ENCODE peak calls at places on chromosome 5, in eight cellular contexts. C, L, Z, O, B, F, N and G are unnamed samples.

GRCh38 chr5:137615171-137615775 is 116.1 kb upstream of the SPOCK1 start:
- DNase-seq in L (no peak), B (no peak), F (no peak), C (no peak), Z (no peak), O (no peak), N (no peak), G (no peak)

GRCh38 chr5:156332245-156332644 is 5.3 kb downstream of the SGCD start:
- DNase-seq in L (no peak), B (no peak), F (no peak), N (no peak), C (no peak), O (no peak), Z (no peak), G (no peak)

GRCh38 chr5:170746081-170746951 is 37.2 kb upstream of the GABRP start:
- DNase-seq in F (no peak), O (no peak), L (no peak), N (no peak), Z (no peak), C (no peak), B (no peak), G (peak; percentile 51)

GRCh38 chr5:135344351-135344750 is 54.7 kb downstream of the MACROH2A1 start:
- DNase-seq in Z (no peak), N (no peak), O (no peak), F (no peak), C (no peak), B (no peak), L (no peak), G (no peak)

GRCh38 chr5:138274189-138274853 is at the start of gene GFRA3:
- DNase-seq in C (no peak), B (peak; percentile 55), Z (no peak), L (no peak), N (no peak), F (peak; percentile 20), O (no peak), G (no peak)

GRCh38 chr5:33679791-33680190 is 212.0 kb downstream of the ADAMTS12 start:
- DNase-seq in C (no peak), Z (no peak), B (no peak), F (no peak), N (no peak), O (no peak), L (no peak), G (no peak)

GRCh38 chr5:78706825-78707224 is 58.3 kb upstream of the LHFPL2 start:
- DNase-seq in O (no peak), C (no peak), F (no peak), L (no peak), N (no peak), B (no peak), Z (no peak), G (no peak)

GRCh38 chr5:125023673-125024072 is 277.2 kb upstream of the ZNF608 start:
- DNase-seq in L (no peak), Z (no peak), O (peak; percentile 74), B (no peak), C (no peak), N (no peak), F (no peak), G (no peak)

GRCh38 chr5:169577966-169578365 is 5.6 kb upstream of the SPDL1 start:
- DNase-seq in Z (no peak), C (no peak), N (no peak), B (peak; percentile 17), F (no peak), L (no peak), O (peak; percentile 54), G (no peak)

GRCh38 chr5:137365126-137365865 is 133.8 kb downstream of the SPOCK1 start:
- DNase-seq in B (no peak), N (no peak), Z (no peak), C (no peak), L (no peak), F (no peak), O (no peak), G (no peak)

GRCh38 chr5:83921794-83922193 is 201.1 kb upstream of the HAPLN1 start:
- DNase-seq in N (no peak), L (no peak), F (no peak), B (no peak), O (no peak), C (no peak), Z (no peak), G (no peak)

GRCh38 chr5:112548246-112548982 is 129.3 kb upstream of the EPB41L4A start:
- DNase-seq in B (peak; percentile 31), Z (no peak), L (no peak), O (peak; percentile 54), C (no peak), F (no peak), N (no peak), G (no peak)
- H3K4me3 ChIP-seq in B (no peak overlapping the region), Z (no peak overlapping the region), L (no peak overlapping the region), O (no peak overlapping the region), C (no peak overlapping the region), F (no peak overlapping the region), N (no peak overlapping the region), G (no peak overlapping the region)

DNA sequence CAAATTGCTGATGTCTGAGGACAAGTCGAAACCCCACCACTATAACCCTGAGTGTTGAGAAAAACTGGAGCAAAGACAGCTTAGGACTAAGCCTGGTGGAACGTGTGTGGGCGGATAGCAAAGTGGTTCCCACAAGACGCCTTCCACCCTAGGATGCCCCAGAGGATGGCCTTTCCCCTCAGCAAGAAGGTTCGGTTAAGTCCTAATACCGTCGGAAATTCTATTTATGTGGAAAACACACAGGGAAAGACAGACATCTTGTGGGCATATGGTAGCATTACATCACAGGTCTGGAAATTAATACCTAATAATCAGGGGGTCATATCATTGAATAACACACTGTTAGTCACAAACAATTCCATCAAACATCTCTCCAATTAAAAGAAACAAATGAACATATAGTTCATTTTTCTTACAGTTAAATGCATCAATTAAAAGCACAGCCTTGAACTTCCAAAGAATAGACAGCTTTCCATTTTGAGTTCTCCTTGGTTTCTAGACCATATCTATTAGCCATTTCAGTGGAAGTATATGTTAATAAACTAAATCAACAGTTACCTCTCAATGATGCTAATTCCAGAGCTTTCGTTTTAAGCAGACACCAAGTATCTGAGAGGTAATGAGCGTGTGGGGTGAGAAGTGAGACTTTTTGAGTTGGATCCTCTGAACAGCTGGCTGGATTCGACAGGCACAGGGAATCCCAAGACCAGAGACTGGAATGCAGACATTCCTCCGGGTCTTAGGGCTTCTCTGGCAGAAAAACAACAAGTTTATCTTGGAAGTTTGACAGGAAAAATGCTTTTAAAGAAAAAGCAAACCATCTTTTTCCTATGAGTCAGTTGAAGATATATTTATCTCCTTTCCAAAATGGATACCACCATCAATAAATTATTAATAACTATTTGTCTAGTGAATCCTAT is 2.9 kb upstream of the ICE1 start:
- DNase-seq in N (no peak), O (peak; percentile 77), Z (peak; percentile 65), L (no peak), C (no peak), B (peak; percentile 46), F (no peak), G (no peak)
- TF ChIP-seq CTCF in N (no peak), O (peak; percentile 91), Z (peak; percentile 91), L (peak; percentile 83), C (peak; percentile 58), B (peak; percentile 73), F (peak; percentile 30), G (peak; percentile 62)

GRCh38 chr5:163809480-163809879 is 304.1 kb downstream of the MAT2B start:
- DNase-seq in L (no peak), N (no peak), O (no peak), B (no peak), F (no peak), Z (no peak), C (no peak), G (no peak)

DNA sequence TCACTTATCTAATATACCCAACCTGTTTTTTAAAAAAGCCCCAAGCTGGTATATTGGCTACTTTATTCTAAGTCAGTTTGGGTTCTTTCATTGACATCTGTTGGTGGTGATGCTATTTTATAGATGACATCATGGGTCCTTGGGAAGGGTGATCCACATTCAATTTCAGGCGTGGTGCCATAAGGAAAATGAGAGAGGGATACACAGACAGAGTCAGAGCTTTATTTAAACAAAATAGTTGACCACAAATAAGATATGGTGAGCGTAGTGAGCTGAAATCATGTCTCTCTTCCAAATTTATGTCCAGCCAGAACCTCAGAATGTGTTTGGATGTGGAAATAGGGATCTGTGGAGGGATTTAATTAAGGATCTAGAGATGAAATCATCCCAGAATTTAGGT is 302.4 kb downstream of the MAT2B start:
- DNase-seq in O (no peak), N (no peak), L (no peak), F (no peak), Z (no peak), C (no peak), B (no peak), G (no peak)
- H3K27ac ChIP-seq in O (no peak overlapping the region), N (no peak overlapping the region), L (no peak overlapping the region), F (no peak overlapping the region), Z (no peak overlapping the region), C (no peak overlapping the region), B (no peak overlapping the region), G (no peak overlapping the region)

DNA sequence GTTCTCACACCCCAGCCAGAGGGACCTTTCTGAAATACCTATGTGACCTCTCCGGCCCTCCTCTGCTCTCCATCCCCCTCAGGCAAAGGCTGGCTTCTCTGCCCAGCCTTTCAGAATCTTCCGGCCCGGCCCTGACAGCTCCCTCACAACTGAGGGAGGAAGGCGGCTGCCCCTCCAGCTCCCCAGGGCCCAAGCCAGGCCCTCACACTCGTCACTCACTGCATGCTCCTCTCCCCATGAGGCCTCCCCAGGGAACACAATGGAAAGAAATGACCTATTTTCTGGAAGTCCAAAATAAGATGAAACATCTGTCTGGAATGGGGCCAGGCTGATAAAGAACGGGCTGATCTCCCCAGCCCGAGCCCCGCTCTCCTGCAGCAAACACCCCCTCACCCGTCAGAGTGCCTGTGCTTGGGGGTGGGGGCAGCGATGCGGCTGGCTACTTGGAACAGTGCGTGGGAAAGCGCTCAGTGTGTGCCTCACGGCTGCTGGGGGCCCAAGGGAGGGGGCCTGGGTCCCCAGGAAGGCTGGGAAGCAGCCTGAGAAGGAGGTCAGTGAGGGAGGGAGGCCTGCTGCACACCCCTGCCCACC is 11.3 kb downstream of the PDGFRB start:
- DNase-seq in Z (no peak), F (no peak), O (no peak), L (no peak), B (peak; percentile 37), C (no peak), N (no peak), G (peak; percentile 88)
- H3K4me3 ChIP-seq in Z (no peak overlapping the region), F (no peak overlapping the region), O (no peak overlapping the region), L (peak overlapping the region; percentile 4), B (no peak overlapping the region), C (peak overlapping the region; percentile 22), N (no peak overlapping the region), G (no peak overlapping the region)